ENCODE peak calls at places on chromosomes 16 and 17, in five cellular contexts. M, H, B, K and R are unnamed samples.

GRCh38 chr16:1481906-1482835 is 6.6 kb downstream of the PTX4 start:
- DNase-seq in M (no peak), B (peak; percentile 16), H (no peak), K (no peak), R (no peak)

GRCh38 chr17:40703652-40704051 is at the start of gene KRT24:
- DNase-seq in K (no peak), B (no peak), H (no peak), M (no peak), R (no peak)

GRCh38 chr17:35057332-35057915 is 6.1 kb downstream of the RFFL start:
- DNase-seq in M (no peak), H (no peak), B (no peak), K (no peak), R (peak; percentile 58)

GRCh38 chr17:21419299-21420239 is 43.4 kb downstream of the KCNJ12 start:
- DNase-seq in H (no peak), M (no peak), K (no peak), B (no peak), R (no peak)

GRCh38 chr17:74283371-74283673 is 9.3 kb downstream of the DNAI2 start:
- DNase-seq in M (no peak), H (no peak), K (no peak), B (no peak), R (no peak)

GRCh38 chr17:7717756-7718350 is 309 bp downstream of the DNAH2 start:
- DNase-seq in H (no peak), K (no peak), M (no peak), B (no peak), R (no peak)

GRCh38 chr17:46968896-46969295 is 10.2 kb downstream of the RPRML start:
- DNase-seq in B (no peak), M (no peak), H (no peak), K (no peak), R (no peak)

GRCh38 chr17:9371019-9371418 is 204.6 kb downstream of the STX8 start:
- DNase-seq in M (no peak), K (peak; percentile 70), H (peak; percentile 17), B (peak; percentile 78), R (no peak)

GRCh38 chr16:86930001-86930400 is 351.7 kb downstream of the FOXL1 start:
- DNase-seq in K (no peak), B (no peak), M (no peak), H (no peak), R (no peak)

GRCh38 chr17:67035131-67036083 is 8.9 kb upstream of the CACNG1 start:
- DNase-seq in H (no peak), M (no peak), K (no peak), B (no peak), R (no peak)

GRCh38 chr17:10149573-10150399 is 48.6 kb downstream of the GAS7 start:
- DNase-seq in M (no peak), H (no peak), B (peak; percentile 73), K (peak; percentile 88), R (no peak)

GRCh38 chr16:88924834-88925539 is 52.0 kb downstream of the CBFA2T3 start:
- DNase-seq in H (no peak), M (no peak), B (peak; percentile 82), K (peak; percentile 90), R (no peak)
- TF ChIP-seq CTCF in H (peak; percentile 41), M (no peak), B (peak; percentile 55), K (peak; percentile 43), R (peak; percentile 13)

DNA sequence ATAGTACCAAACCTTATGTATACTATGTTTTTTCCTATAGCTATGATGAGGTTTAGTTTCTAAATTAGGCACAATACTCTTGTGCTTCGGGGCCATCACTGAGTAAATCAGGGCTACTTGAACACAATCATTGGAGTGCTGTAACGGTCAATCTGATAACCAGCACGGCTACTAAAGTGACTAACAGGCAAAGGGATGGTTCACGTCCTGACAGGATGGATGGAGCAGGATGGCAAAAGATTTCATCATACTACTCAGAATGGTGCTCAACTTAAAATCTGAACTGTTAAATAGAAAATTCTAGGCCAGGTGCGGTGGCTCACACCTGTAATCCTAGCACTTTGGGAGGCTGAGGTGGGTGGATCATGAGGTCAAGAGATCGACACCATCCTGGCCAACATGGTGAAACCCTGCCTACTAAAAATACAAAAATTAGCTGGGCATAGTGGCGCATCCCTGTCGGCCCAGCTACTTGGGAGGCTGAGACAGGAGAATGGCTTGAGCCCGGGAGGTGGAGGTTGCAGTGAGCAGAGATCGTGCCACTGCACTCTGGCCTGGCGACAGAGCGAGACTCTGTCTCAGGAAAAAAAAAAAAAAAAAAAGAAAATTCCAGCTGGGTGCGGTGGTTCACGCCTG is 7.0 kb downstream of the TUFM start:
- DNase-seq in M (no peak), B (no peak), H (no peak), K (no peak), R (no peak)
- H3K4me3 ChIP-seq in M (no peak overlapping the region), B (no peak overlapping the region), H (no peak overlapping the region), K (no peak overlapping the region), R (no peak overlapping the region)

DNA sequence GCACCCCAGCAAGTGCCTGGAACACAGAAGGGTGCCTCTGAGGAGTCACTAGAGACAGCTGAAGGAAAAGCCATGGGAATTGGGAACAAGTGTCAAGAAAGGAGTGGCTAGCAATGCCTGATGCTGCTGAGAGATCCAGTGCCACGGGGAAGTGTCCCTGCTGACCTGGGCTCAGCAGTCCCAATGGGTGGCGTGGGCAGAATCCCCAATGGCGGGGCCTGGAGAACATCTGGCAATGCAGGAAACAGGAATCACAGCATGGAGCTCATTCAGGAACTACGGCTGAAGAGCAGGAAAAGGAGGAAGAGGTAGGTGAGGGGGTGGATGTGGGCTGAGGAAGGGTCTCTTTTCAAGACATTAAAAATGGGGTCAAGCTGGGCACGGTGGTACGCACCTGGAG is 30.1 kb downstream of the UBE2O start:
- DNase-seq in H (no peak), K (no peak), B (no peak), M (no peak), R (no peak)
- TF ChIP-seq CTCF in H (no peak), K (no peak), B (no peak), M (no peak), R (no peak)

GRCh38 chr16:57300387-57301125 is 16.1 kb upstream of the PLLP start:
- DNase-seq in H (peak; percentile 98), B (peak; percentile 99), K (peak; percentile 99), M (peak; percentile 99), R (peak; percentile 96)

GRCh38 chr16:57301126-57301817 is 16.8 kb upstream of the PLLP start:
- DNase-seq in M (no peak), H (no peak), B (no peak), K (no peak), R (no peak)

GRCh38 chr16:57299719-57300386 is 15.4 kb upstream of the PLLP start:
- DNase-seq in H (peak; percentile 90), B (peak; percentile 96), M (peak; percentile 83), K (peak; percentile 97), R (peak; percentile 86)

GRCh38 chr16:57299009-57299718 is 14.7 kb upstream of the PLLP start:
- DNase-seq in M (peak; percentile 40), K (no peak), B (no peak), H (no peak), R (no peak)

DNA sequence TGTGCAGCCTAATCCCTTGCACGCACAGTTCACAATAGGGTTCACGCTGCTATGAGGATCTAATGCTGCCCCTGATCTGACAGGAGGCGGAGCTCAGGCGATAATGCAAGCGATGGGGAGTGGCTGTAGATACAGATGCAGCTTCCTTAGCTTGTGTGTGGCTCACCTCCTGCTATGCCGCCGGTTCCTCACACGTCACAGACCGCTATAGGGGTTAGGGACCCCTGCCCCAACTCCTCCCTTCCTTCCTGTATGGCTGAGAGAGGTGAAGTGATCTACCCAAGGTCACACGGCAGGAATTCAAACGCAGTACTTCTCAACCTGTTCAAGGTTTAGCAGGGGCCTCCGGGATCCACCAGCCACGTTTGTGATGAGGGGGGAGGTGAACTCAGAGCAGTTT is 13.4 kb upstream of the PLLP start:
- DNase-seq in B (no peak), K (no peak), M (no peak), H (no peak), R (no peak)
- H3K4me3 ChIP-seq in B (no peak overlapping the region), K (no peak overlapping the region), M (no peak overlapping the region), H (no peak overlapping the region), R (no peak overlapping the region)